ENCODE peak calls at places on chromosomes 16 and 17, in eight cellular contexts. N, G, K, F, L, C, H and Z are unnamed samples.

GRCh38 chr17:56598471-56598870 is 5.0 kb downstream of the NOG start:
- DNase-seq in G (no peak), L (no peak), C (no peak), N (peak; percentile 51), F (no peak), K (no peak), H (no peak), Z (no peak)

GRCh38 chr17:74245145-74245817 is 28.8 kb upstream of the DNAI2 start:
- DNase-seq in L (no peak), N (no peak), C (no peak), F (no peak), G (peak; percentile 82), H (no peak), K (no peak), Z (peak; percentile 32)

GRCh38 chr17:10021239-10021638 is 116.2 kb upstream of the RCVRN start:
- DNase-seq in C (no peak), K (no peak), H (no peak), L (no peak), N (no peak), F (no peak), G (peak; percentile 97), Z (no peak)

GRCh38 chr16:51875834-51876725 is 670.9 kb downstream of the TOX3 start:
- DNase-seq in K (no peak), F (no peak), G (peak; percentile 66), N (no peak), L (no peak), H (no peak), C (no peak), Z (peak; percentile 11)

GRCh38 chr17:49899588-49899987 is 51.7 kb upstream of the TAC4 start:
- DNase-seq in C (no peak), G (no peak), N (no peak), F (no peak), L (no peak), H (no peak), K (no peak), Z (no peak)

GRCh38 chr17:38444151-38444550 is 15.9 kb downstream of the ARHGAP23 start:
- DNase-seq in L (peak; percentile 87), F (peak; percentile 53), G (peak; percentile 87), K (no peak), H (peak; percentile 41), N (peak; percentile 71), C (peak; percentile 67), Z (peak; percentile 70)

GRCh38 chr17:10754109-10754508 is 24.3 kb upstream of the TMEM220 start:
- DNase-seq in L (peak; percentile 3), G (peak; percentile 37), F (no peak), C (no peak), K (no peak), H (no peak), N (peak; percentile 65), Z (peak; percentile 58)

GRCh38 chr17:9104370-9105041 is 83.2 kb downstream of the NTN1 start:
- DNase-seq in C (no peak), L (no peak), K (no peak), N (no peak), H (no peak), F (no peak), G (no peak), Z (no peak)

GRCh38 chr16:87570938-87571867 is 31.1 kb upstream of the JPH3 start:
- DNase-seq in F (no peak), L (peak; percentile 43), C (no peak), G (peak; percentile 84), H (peak; percentile 5), K (no peak), N (peak; percentile 45), Z (peak; percentile 78)

GRCh38 chr17:34397265-34397664 is 34.2 kb upstream of the CCL1 start:
- DNase-seq in C (no peak), H (no peak), G (no peak), K (no peak), N (no peak), L (no peak), F (no peak), Z (no peak)

GRCh38 chr17:17180141-17180603 is 26.0 kb downstream of the PLD6 start:
- DNase-seq in G (no peak), N (no peak), K (no peak), L (no peak), C (no peak), H (no peak), F (no peak), Z (no peak)

GRCh38 chr16:3690991-3691720 is 26.2 kb downstream of the TRAP1 start:
- DNase-seq in L (no peak), N (no peak), G (no peak), H (no peak), K (no peak), F (no peak), C (no peak), Z (no peak)

GRCh38 chr16:70602831-70603230 is 43.5 kb upstream of the IL34 start:
- DNase-seq in G (no peak), K (no peak), N (no peak), C (no peak), F (no peak), L (no peak), H (no peak), Z (no peak)

GRCh38 chr16:47519996-47520679 is 59.0 kb downstream of the PHKB start:
- DNase-seq in N (no peak), L (no peak), K (no peak), F (no peak), H (no peak), G (no peak), C (no peak), Z (no peak)

GRCh38 chr16:24138024-24138423 is 118.1 kb upstream of the CACNG3 start:
- DNase-seq in N (no peak), L (no peak), C (no peak), F (no peak), K (no peak), G (peak; percentile 7), H (no peak), Z (no peak)

GRCh38 chr16:73390936-73391335 is 343.0 kb upstream of the ZFHX3 start:
- DNase-seq in K (no peak), N (peak; percentile 69), F (no peak), L (no peak), C (no peak), G (no peak), H (no peak), Z (no peak)

GRCh38 chr16:89917773-89918452 is 749 bp upstream of the MC1R start:
- DNase-seq in H (peak; percentile 36), F (peak; percentile 67), N (peak; percentile 95), G (peak; percentile 84), K (peak; percentile 36), L (peak; percentile 88), C (peak; percentile 30), Z (peak; percentile 94)

GRCh38 chr16:49726155-49726554 is 129.8 kb downstream of the ZNF423 start:
- DNase-seq in G (no peak), C (no peak), H (no peak), K (no peak), F (no peak), L (no peak), N (no peak), Z (no peak)

GRCh38 chr16:27421961-27422740 is 20.2 kb downstream of the IL21R start:
- DNase-seq in K (no peak), G (peak; percentile 24), N (no peak), C (no peak), F (no peak), H (no peak), L (no peak), Z (no peak)

GRCh38 chr17:38430316-38430715 is 2.1 kb downstream of the ARHGAP23 start:
- DNase-seq in C (no peak), F (no peak), G (no peak), N (no peak), H (no peak), L (no peak), K (no peak), Z (no peak)

GRCh38 chr17:28967240-28968135 is 16.2 kb upstream of the PHF12 start:
- DNase-seq in L (no peak), F (no peak), K (no peak), G (peak; percentile 69), N (no peak), H (no peak), C (no peak), Z (peak; percentile 51)

GRCh38 chr17:82913304-82914043 is 73.7 kb upstream of the ZNF750 start:
- DNase-seq in H (no peak), G (peak; percentile 45), L (no peak), C (no peak), F (no peak), K (no peak), N (no peak), Z (no peak)

GRCh38 chr17:7330099-7331015 is 1.2 kb upstream of the NEURL4 start:
- DNase-seq in G (peak; percentile 97), K (no peak), N (peak; percentile 91), C (peak; percentile 81), H (peak; percentile 80), F (peak; percentile 75), L (peak; percentile 80), Z (peak; percentile 95)

GRCh38 chr17:2854662-2855061 is 58.4 kb downstream of the RAP1GAP2 start:
- DNase-seq in G (peak; percentile 44), K (no peak), F (no peak), L (no peak), H (no peak), N (peak; percentile 46), C (peak; percentile 6), Z (no peak)

GRCh38 chr17:35088911-35089845 is 25.7 kb upstream of the RFFL start:
- DNase-seq in F (peak; percentile 89), N (peak; percentile 92), L (peak; percentile 91), G (peak; percentile 94), C (peak; percentile 74), H (peak; percentile 66), K (peak; percentile 82), Z (peak; percentile 70)

GRCh38 chr17:56832446-56832845 is 1.3 kb downstream of the C17orf67 start:
- DNase-seq in C (no peak), F (no peak), L (no peak), K (no peak), H (no peak), N (no peak), G (no peak), Z (no peak)

GRCh38 chr17:35238817-35239216 is 4.1 kb upstream of the SLFN5 start:
- DNase-seq in L (no peak), N (peak; percentile 51), G (no peak), H (no peak), K (no peak), C (no peak), F (no peak), Z (no peak)

GRCh38 chr17:74780443-74781238 is 4.5 kb upstream of the NAT9 start:
- DNase-seq in C (no peak), G (peak; percentile 69), L (no peak), F (no peak), H (no peak), K (no peak), N (peak; percentile 39), Z (peak; percentile 47)

GRCh38 chr17:2125013-2125535 is 70.2 kb downstream of the HIC1 start:
- DNase-seq in F (no peak), L (no peak), H (no peak), K (no peak), N (no peak), C (no peak), G (no peak), Z (no peak)

GRCh38 chr17:65867014-65867413 is 305.6 kb upstream of the AXIN2 start:
- DNase-seq in H (no peak), C (no peak), L (no peak), N (no peak), K (no peak), G (no peak), F (no peak), Z (no peak)

GRCh38 chr17:1643293-1643998 is 2.1 kb downstream of the SCARF1 start:
- DNase-seq in F (no peak), H (peak; percentile 58), L (peak; percentile 64), K (peak; percentile 30), C (peak; percentile 24), G (peak; percentile 84), N (peak; percentile 64), Z (no peak)

GRCh38 chr17:79165296-79165695 is 90.7 kb downstream of the ENGASE start:
- DNase-seq in L (no peak), K (no peak), H (no peak), F (no peak), G (no peak), C (no peak), N (no peak), Z (no peak)

GRCh38 chr17:42674755-42675347 is 1.9 kb downstream of the PLEKHH3 start:
- DNase-seq in L (no peak), N (no peak), K (no peak), F (no peak), G (peak; percentile 53), H (no peak), C (peak; percentile 88), Z (no peak)

GRCh38 chr16:81326971-81327370 is 12.2 kb downstream of the GAN start:
- DNase-seq in F (no peak), K (no peak), H (no peak), C (no peak), L (no peak), N (no peak), G (no peak), Z (no peak)